ENCODE peak calls at places on chromosomes 4 and X, in five cellular contexts. M is sigmoid colon; H is CD8-positive, alpha-beta memory T cell; R is mammary epithelial cell; K is adipocyte. T is an unnamed sample. For H3K4me1, the result is how much of the 10 kb centered on the place peaks cover.

GRCh38 chr4:100555791-100556190 is 38.0 kb upstream of the EMCN start:
- DNase-seq in M (no peak), H (no peak), R (no peak), K (peak), T (no peak)

GRCh38 chrX:67523002-67523711 is 20.7 kb upstream of the AR start:
- DNase-seq in M (no peak), H (no peak), R (no peak), K (no peak), T (no peak)

GRCh38 chr4:71765837-71766236 is 18.0 kb downstream of the GC start:
- DNase-seq in M (no peak), H (no peak), R (no peak), K (no peak), T (no peak)

GRCh38 chr4:69823481-69824186 is 36.3 kb downstream of the SULT1E1 start:
- DNase-seq in M (no peak), H (no peak), R (peak), K (peak), T (no peak)

GRCh38 chr4:130849985-130850632 is 1754.2 kb downstream of the C4orf33 start:
- DNase-seq in M (no peak), H (no peak), R (no peak), K (peak), T (no peak)

GRCh38 chr4:109465065-109465464 is 31.4 kb downstream of the SEC24B start:
- DNase-seq in M (no peak), H (no peak), R (no peak), K (no peak), T (no peak)

GRCh38 chr4:75003979-75004378 is 71.1 kb downstream of the PARM1 start:
- DNase-seq in M (no peak), H (no peak), R (no peak), K (no peak), T (no peak)

GRCh38 chr4:63742882-63743281 is 666.4 kb downstream of the TECRL start:
- DNase-seq in M (no peak), H (no peak), R (no peak), K (no peak), T (no peak)

GRCh38 chr4:68175562-68176155 is 46.0 kb upstream of the TMPRSS11F start:
- DNase-seq in M (no peak), H (no peak), R (peak), K (peak), T (no peak)

GRCh38 chr4:8703857-8704495 is 111.4 kb downstream of the CPZ start:
- DNase-seq in M (peak), H (no peak), R (no peak), K (no peak), T (no peak)

GRCh38 chr4:41061482-41062185 is 152.7 kb downstream of the APBB2 start:
- DNase-seq in M (no peak), H (no peak), R (no peak), K (peak), T (no peak)

GRCh38 chr4:80124246-80125211 is 51.5 kb upstream of the ANTXR2 start:
- DNase-seq in M (no peak), H (no peak), R (peak), K (no peak), T (no peak)

GRCh38 chr4:133465022-133465421 is 315.9 kb downstream of the PCDH10 start:
- DNase-seq in M (no peak), H (no peak), R (no peak), K (no peak), T (no peak)

DNA sequence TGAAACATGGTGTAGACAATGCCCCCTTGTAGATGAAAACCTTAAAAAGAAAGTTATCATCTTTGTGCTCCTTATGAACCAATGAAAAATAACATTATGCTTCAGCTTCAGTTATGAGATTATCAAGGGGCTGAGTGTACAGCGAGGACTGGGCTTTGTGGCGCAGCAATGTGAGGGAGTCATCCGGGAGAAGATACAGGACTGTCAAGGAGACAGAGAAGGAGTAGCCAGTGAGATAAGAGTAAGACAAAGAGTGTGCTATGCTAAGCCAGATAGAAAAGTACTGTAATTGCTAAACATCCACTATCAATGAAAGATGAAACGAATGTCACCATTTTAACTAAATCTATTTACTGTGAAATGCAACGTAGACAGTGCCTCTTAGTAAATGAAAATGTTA is 3.6 kb upstream of the KLHL15 start:
- DNase-seq in M (no peak), H (no peak), R (no peak), K (no peak), T (no peak)
- H3K4me1 ChIP-seq in M (under half), H (under half), R (under half), K (under half), T (under half)

GRCh38 chr4:147354271-147354670 is 126.6 kb upstream of the EDNRA start:
- DNase-seq in M (no peak), H (no peak), R (no peak), K (no peak), T (no peak)

GRCh38 chr4:147355849-147356248 is 125.0 kb upstream of the EDNRA start:
- DNase-seq in M (no peak), H (no peak), R (peak), K (peak), T (no peak)

GRCh38 chr4:147360301-147360700 is 120.6 kb upstream of the EDNRA start:
- DNase-seq in M (no peak), H (no peak), R (peak), K (peak), T (no peak)

GRCh38 chr4:147351083-147351787 is 129.7 kb upstream of the EDNRA start:
- DNase-seq in M (no peak), H (no peak), R (peak), K (no peak), T (no peak)

DNA sequence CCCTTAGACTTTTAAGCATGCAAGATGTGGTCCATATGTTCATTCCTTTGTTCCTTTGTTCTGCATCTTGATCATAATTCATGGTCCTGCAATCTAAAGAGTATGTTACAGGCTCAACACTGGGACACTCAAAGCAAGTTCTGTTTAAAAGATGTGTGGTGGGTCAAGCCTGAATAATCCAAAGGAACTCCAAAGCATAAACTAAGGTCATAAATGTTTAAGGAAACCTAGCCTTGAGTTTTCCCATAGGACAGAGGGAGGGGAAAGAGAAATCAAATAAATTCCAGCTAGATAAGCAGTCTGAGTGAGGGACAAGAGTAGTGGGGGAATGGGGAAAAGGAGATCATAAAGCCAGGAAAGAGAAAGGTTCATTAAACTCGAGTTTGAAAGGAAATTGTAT is 125.9 kb upstream of the EDNRA start:
- DNase-seq in M (no peak), H (no peak), R (no peak), K (no peak), T (no peak)
- H3K4me1 ChIP-seq in M (under half), H (under half), R (under half), K (under half), T (under half)

GRCh38 chr4:185721949-185722316 is 90.1 kb downstream of the SORBS2 start:
- DNase-seq in M (no peak), H (no peak), R (no peak), K (peak), T (no peak)

GRCh38 chr4:185717018-185717726 is 94.8 kb downstream of the SORBS2 start:
- DNase-seq in M (no peak), H (no peak), R (no peak), K (no peak), T (no peak)

GRCh38 chr4:185718578-185719492 is 93.2 kb downstream of the SORBS2 start:
- DNase-seq in M (no peak), H (no peak), R (no peak), K (no peak), T (no peak)

GRCh38 chr4:185721190-185721948 is 90.6 kb downstream of the SORBS2 start:
- DNase-seq in M (no peak), H (no peak), R (no peak), K (peak), T (no peak)

DNA sequence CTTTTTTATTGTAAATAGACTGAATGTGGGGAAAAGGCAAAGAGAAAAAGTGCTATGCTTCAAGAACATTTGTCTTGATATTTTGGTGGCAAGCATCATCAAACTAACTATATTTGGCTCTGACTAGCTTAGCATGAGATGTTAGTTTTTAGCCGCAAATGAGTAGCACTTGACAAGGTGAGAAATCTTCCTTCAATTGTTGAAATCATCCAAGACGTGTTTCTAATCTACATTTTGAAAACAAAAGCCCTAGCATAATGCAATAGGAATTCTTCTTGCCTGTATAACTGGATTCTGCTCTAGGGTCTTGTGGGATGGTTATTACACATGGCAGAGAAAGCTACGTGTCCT is 92.5 kb downstream of the SORBS2 start:
- DNase-seq in M (no peak), H (no peak), R (no peak), K (no peak), T (no peak)
- H3K4me1 ChIP-seq in M (half or more), H (under half), R (under half), K (under half), T (under half)

GRCh38 chr4:11626046-11626445 is 197.4 kb upstream of the HS3ST1 start:
- DNase-seq in M (no peak), H (no peak), R (peak), K (no peak), T (no peak)
- H3K4me1 ChIP-seq in M (under half), H (under half), R (half or more), K (under half), T (under half)

DNA sequence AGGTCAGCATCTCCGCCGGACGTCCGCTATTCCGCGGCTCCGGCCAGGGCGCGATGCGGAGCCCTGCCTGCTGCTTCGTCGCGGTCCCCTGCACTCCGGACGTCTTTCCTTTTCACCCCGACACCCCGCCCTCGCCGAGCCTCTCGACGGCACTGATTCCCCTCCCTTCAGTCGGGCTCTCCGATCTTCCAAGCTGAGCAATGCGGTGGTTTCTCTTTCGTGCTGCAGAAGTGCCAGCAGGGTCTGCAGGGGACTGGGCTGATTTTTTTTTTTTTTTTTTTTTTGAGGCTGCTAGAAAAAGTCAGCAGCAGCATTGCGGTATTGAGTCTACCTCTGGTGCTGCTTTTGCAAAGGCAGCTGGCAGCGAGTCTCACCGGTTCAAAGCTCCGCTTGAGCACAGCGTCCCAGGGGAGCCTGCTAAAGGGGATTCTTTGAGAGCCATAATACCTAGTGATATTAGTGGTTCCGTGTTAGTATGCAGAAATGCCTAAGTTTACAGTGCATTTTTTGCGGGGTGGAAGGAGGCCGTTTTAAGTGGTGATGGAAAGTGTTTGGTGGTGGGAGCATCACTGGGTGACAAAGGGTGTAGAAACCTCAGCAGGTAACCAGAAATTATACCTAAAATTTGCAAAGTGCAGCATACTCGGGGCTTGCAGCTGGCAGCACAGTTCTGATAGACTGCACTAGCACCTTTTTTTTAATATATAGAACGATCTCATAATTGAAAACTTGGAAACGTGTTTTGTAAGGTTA is 969 bp downstream of the STIM2 start:
- DNase-seq in M (peak), H (peak), R (peak), K (peak), T (no peak)
- H3K4me1 ChIP-seq in M (under half), H (half or more), R (under half), K (under half), T (under half)

DNA sequence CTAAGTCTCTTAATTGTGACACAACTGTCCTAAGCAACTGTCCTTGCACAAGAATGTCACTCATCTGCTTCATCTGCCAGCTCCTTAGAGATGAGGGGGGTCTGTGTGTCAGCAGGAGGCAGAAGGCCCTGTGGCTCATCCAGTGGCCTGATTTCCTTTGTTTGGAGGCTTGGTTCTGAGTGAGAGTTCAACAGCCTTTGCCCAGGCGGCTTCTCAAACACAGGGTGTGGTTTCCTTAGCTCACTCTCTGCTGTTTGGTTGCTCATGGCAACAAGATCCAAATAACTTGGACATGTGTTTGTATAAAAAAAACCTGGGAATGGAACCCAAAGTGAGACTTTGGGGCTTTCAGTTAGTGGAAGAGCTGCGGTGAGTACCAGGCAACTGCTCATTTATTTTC is 46.6 kb downstream of the MAP7D3 start:
- DNase-seq in M (peak), H (no peak), R (peak), K (peak), T (no peak)
- H3K4me1 ChIP-seq in M (half or more), H (under half), R (under half), K (half or more), T (under half)

T was measured in vagina.